ENCODE peak calls at places on chromosomes 5 and 9, in four cellular contexts. B is neural progenitor cell, K is HepG2, T is H1. J is an unnamed sample.

GRCh38 chr9:88236531-88237453 is 98.5 kb upstream of the SPATA31C2 start:
- DNase-seq in K (no peak), T (no peak), B (no peak), J (no peak)

GRCh38 chr9:136110082-136111061 is 8.3 kb downstream of the TMEM250 start:
- DNase-seq in B (peak; percentile 64), T (no peak), K (no peak), J (no peak)

GRCh38 chr5:75044406-75044805 is 8.0 kb downstream of the GCNT4 start:
- DNase-seq in K (no peak), B (no peak), T (no peak), J (no peak)

GRCh38 chr5:175711472-175712312 is 53.8 kb downstream of the HRH2 start:
- DNase-seq in T (no peak), K (no peak), B (no peak), J (no peak)

GRCh38 chr5:107058239-107058638 is 612.5 kb downstream of the EFNA5 start:
- DNase-seq in B (no peak), K (no peak), T (no peak), J (no peak)

GRCh38 chr9:130186051-130186450 is 13.8 kb downstream of the NCS1 start:
- DNase-seq in B (no peak), K (no peak), T (no peak), J (no peak)

GRCh38 chr5:150627731-150628545 is 12.5 kb upstream of the SYNPO start:
- DNase-seq in K (no peak), T (no peak), B (no peak), J (no peak)

GRCh38 chr5:165334186-165334585 is 1828.8 kb downstream of the MAT2B start:
- DNase-seq in B (no peak), K (no peak), T (no peak), J (no peak)

GRCh38 chr9:116058421-116058820 is 95.2 kb upstream of the PAPPA start:
- DNase-seq in B (no peak), T (no peak), K (no peak), J (no peak)

GRCh38 chr9:99357575-99357974 is 135.5 kb downstream of the SEC61B start:
- DNase-seq in B (no peak), K (no peak), T (no peak), J (no peak)

GRCh38 chr5:79069488-79070001 is at the start of the genes BHMT2 and DMGDH:
- DNase-seq in B (no peak), K (peak; percentile 23), T (no peak), J (no peak)

GRCh38 chr5:150703767-150704166 is 2.9 kb upstream of the RBM22 start:
- DNase-seq in K (no peak), T (no peak), B (no peak), J (no peak)

GRCh38 chr5:114055318-114055788 is 306.5 kb upstream of the KCNN2 start:
- DNase-seq in T (peak; percentile 73), B (peak; percentile 90), K (no peak), J (no peak)
- TF ChIP-seq EZH2 in T (no peak), B (peak; percentile 76), K (no peak), J (peak; percentile 80)

GRCh38 chr9:123997665-123998277 is 13.8 kb upstream of the LHX2 start:
- DNase-seq in K (no peak), T (peak; percentile 62), B (peak; percentile 64), J (no peak)
- TF ChIP-seq EZH2 in K (no peak), T (peak; percentile 5), B (no peak), J (no peak)

GRCh38 chr5:132825165-132825823 is 5.2 kb downstream of the SHROOM1 start:
- DNase-seq in K (no peak), B (peak; percentile 73), T (peak; percentile 80), J (no peak)
- TF ChIP-seq EZH2 in K (no peak), B (peak; percentile 72), T (no peak), J (no peak)

DNA sequence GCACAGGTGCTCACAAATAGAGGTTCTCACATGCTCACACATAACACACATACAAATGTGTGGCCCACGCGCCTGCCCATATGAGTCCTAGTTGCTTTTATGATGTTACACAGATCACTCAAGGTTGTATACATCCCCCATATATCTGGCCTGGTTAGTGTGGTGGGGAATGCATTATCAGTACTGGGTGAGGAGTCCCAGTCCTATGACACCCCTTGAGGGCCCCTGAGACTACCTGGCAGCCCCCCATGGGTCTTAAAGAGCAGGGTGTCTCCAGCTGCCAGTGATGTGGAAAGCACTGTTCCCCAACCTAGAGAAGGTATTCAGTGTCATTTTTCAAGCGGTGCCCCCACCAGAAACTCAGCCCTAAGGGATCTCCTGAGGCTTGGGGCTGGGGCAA is 2.8 kb upstream of the HAND1 start:
- DNase-seq in K (no peak), T (no peak), B (no peak), J (no peak)
- TF ChIP-seq EZH2 in K (no peak), T (no peak), B (no peak), J (no peak)

GRCh38 chr9:78026947-78027346 is 4.7 kb downstream of the GNAQ start:
- DNase-seq in K (no peak), B (no peak), T (no peak), J (no peak)

GRCh38 chr9:78029601-78030552 is 1.7 kb downstream of the GNAQ start:
- DNase-seq in K (no peak), B (peak; percentile 53), T (no peak), J (no peak)

GRCh38 chr9:78030553-78031270 is 899 bp downstream of the GNAQ start:
- DNase-seq in T (peak; percentile 70), B (peak; percentile 81), K (no peak), J (no peak)

GRCh38 chr9:78031271-78031825 is at the start of gene GNAQ:
- DNase-seq in B (peak; percentile 65), T (no peak), K (no peak), J (no peak)

GRCh38 chr9:78028926-78029325 is 2.7 kb downstream of the GNAQ start:
- DNase-seq in B (no peak), K (no peak), T (no peak), J (no peak)
- TF ChIP-seq EZH2 in B (no peak), K (no peak), T (no peak), J (no peak)

J was measured in SK-N-MC.